ENCODE peak calls at places on chromosomes 7 and 10, in six cellular contexts. One of them, this sample, is unnamed.
A peak's percentile ranks its signal among the peaks of the same experiment; 100 is the strongest.

GRCh38 chr7:19665399-19666008 is 43.3 kb downstream of the POLR1F start:
- DNase-seq in germinal center: peak; percentile 28
- DNase-seq in brain microvascular endothelial cell: no peak
- DNase-seq in fibroblast of mammary gland: peak; percentile 69
- DNase-seq in nephron progenitor cell: no peak
- DNase-seq in EL: peak; percentile 30
- DNase-seq in this sample: peak; percentile 50

GRCh38 chr10:51574248-51575067 is 124.9 kb downstream of the CSTF2T start:
- DNase-seq in germinal center: no peak
- DNase-seq in brain microvascular endothelial cell: no peak
- DNase-seq in fibroblast of mammary gland: no peak
- DNase-seq in nephron progenitor cell: no peak
- DNase-seq in EL: peak; percentile 3
- DNase-seq in this sample: no peak

GRCh38 chr7:2612445-2613112 is 19.2 kb upstream of the TTYH3 start:
- DNase-seq in germinal center: peak; percentile 41
- DNase-seq in brain microvascular endothelial cell: no peak
- DNase-seq in fibroblast of mammary gland: no peak
- DNase-seq in nephron progenitor cell: no peak
- DNase-seq in EL: no peak
- DNase-seq in this sample: no peak

GRCh38 chr10:60021324-60021723 is 115.0 kb upstream of the CCDC6 start:
- DNase-seq in germinal center: no peak
- DNase-seq in brain microvascular endothelial cell: no peak
- DNase-seq in fibroblast of mammary gland: no peak
- DNase-seq in nephron progenitor cell: no peak
- DNase-seq in EL: no peak
- DNase-seq in this sample: no peak

GRCh38 chr10:132417957-132418441 is 21.0 kb downstream of the PWWP2B start:
- DNase-seq in germinal center: no peak
- DNase-seq in brain microvascular endothelial cell: no peak
- DNase-seq in fibroblast of mammary gland: no peak
- DNase-seq in nephron progenitor cell: no peak
- DNase-seq in EL: no peak
- DNase-seq in this sample: no peak

GRCh38 chr7:2084331-2084730 is 148.4 kb downstream of the MAD1L1 start:
- DNase-seq in germinal center: no peak
- DNase-seq in brain microvascular endothelial cell: no peak
- DNase-seq in fibroblast of mammary gland: no peak
- DNase-seq in nephron progenitor cell: no peak
- DNase-seq in EL: no peak
- DNase-seq in this sample: no peak

GRCh38 chr7:157267956-157268355 is 68.8 kb upstream of the DNAJB6 start:
- DNase-seq in germinal center: no peak
- DNase-seq in brain microvascular endothelial cell: no peak
- DNase-seq in fibroblast of mammary gland: no peak
- DNase-seq in nephron progenitor cell: no peak
- DNase-seq in EL: no peak
- DNase-seq in this sample: no peak

GRCh38 chr10:299512-299911 is 164.3 kb downstream of the ZMYND11 start:
- DNase-seq in germinal center: no peak
- DNase-seq in brain microvascular endothelial cell: no peak
- DNase-seq in fibroblast of mammary gland: no peak
- DNase-seq in nephron progenitor cell: no peak
- DNase-seq in EL: no peak
- DNase-seq in this sample: no peak

GRCh38 chr7:40331915-40332314 is 197.1 kb downstream of the SUGCT start:
- DNase-seq in germinal center: no peak
- DNase-seq in brain microvascular endothelial cell: peak; percentile 35
- DNase-seq in fibroblast of mammary gland: no peak
- DNase-seq in nephron progenitor cell: no peak
- DNase-seq in EL: peak; percentile 27
- DNase-seq in this sample: no peak

GRCh38 chr7:25478925-25479324 is 250.6 kb upstream of the NPVF start:
- DNase-seq in germinal center: no peak
- DNase-seq in brain microvascular endothelial cell: no peak
- DNase-seq in fibroblast of mammary gland: peak; percentile 12
- DNase-seq in nephron progenitor cell: no peak
- DNase-seq in EL: no peak
- DNase-seq in this sample: no peak

GRCh38 chr10:24544776-24545175 is 178.9 kb downstream of the ARHGAP21 start:
- DNase-seq in germinal center: no peak
- DNase-seq in brain microvascular endothelial cell: no peak
- DNase-seq in fibroblast of mammary gland: no peak
- DNase-seq in nephron progenitor cell: no peak
- DNase-seq in EL: no peak
- DNase-seq in this sample: no peak

GRCh38 chr7:39754326-39755120 is 131.2 kb downstream of the RALA start:
- DNase-seq in germinal center: no peak
- DNase-seq in brain microvascular endothelial cell: peak; percentile 45
- DNase-seq in fibroblast of mammary gland: peak; percentile 67
- DNase-seq in nephron progenitor cell: peak; percentile 38
- DNase-seq in EL: peak; percentile 68
- DNase-seq in this sample: peak; percentile 88

GRCh38 chr10:74437822-74438221 is 286.8 kb downstream of the ADK start:
- DNase-seq in germinal center: no peak
- DNase-seq in brain microvascular endothelial cell: peak; percentile 42
- DNase-seq in fibroblast of mammary gland: peak; percentile 61
- DNase-seq in nephron progenitor cell: no peak
- DNase-seq in EL: peak; percentile 73
- DNase-seq in this sample: no peak

GRCh38 chr7:155800301-155800700 is 12.0 kb downstream of the SHH start:
- DNase-seq in germinal center: no peak
- DNase-seq in brain microvascular endothelial cell: no peak
- DNase-seq in fibroblast of mammary gland: no peak
- DNase-seq in nephron progenitor cell: no peak
- DNase-seq in EL: no peak
- DNase-seq in this sample: no peak

GRCh38 chr10:63084690-63085377 is 48.3 kb upstream of the NRBF2 start:
- DNase-seq in germinal center: no peak
- DNase-seq in brain microvascular endothelial cell: no peak
- DNase-seq in fibroblast of mammary gland: no peak
- DNase-seq in nephron progenitor cell: no peak
- DNase-seq in EL: no peak
- DNase-seq in this sample: no peak

GRCh38 chr7:100884741-100885439 is 4.6 kb downstream of the UFSP1 start:
- DNase-seq in germinal center: no peak
- DNase-seq in brain microvascular endothelial cell: no peak
- DNase-seq in fibroblast of mammary gland: no peak
- DNase-seq in nephron progenitor cell: no peak
- DNase-seq in EL: no peak
- DNase-seq in this sample: no peak